ENCODE peak calls at places on chromosomes 11 and 22, in ten cellular contexts. F is NCI-H187, J is iPS-NIHi11, D is caudate nucleus, E is NCI-H1105, W is NCI-H1092 treated with DMSO at 0.1 percent for 48 hours, L is PC-9, N is NCI-H2081, P is IMR-90, K is activated T-helper 1 cell treated with Interleukin-2 at 50 U/mL for 16 hours. Q is an unnamed sample.

GRCh38 chr22:45064313-45065268 is 54.8 kb upstream of the PHF21B start:
- DNase-seq in E (no peak), F (no peak), N (no peak), K (no peak), P (peak), W (no peak), D (no peak), L (peak), J (no peak), Q (peak)

GRCh38 chr11:73854680-73855079 is 22.0 kb downstream of the COA4 start:
- DNase-seq in P (peak), W (no peak), L (no peak), N (no peak), D (no peak), E (no peak), J (no peak), F (no peak), K (no peak), Q (peak)

GRCh38 chr11:102794382-102794781 is 3.6 kb downstream of the MMP1 start:
- DNase-seq in F (no peak), W (no peak), K (no peak), L (no peak), P (peak), N (peak), E (no peak), J (peak), D (no peak), Q (peak)

GRCh38 chr11:88631497-88631896 is 294.0 kb upstream of the CTSC start:
- DNase-seq in N (no peak), F (no peak), D (no peak), W (no peak), J (peak), L (no peak), K (no peak), P (peak), E (no peak), Q (peak)

GRCh38 chr11:85874265-85874664 is 19.1 kb downstream of the CCDC83 start:
- DNase-seq in W (no peak), N (no peak), E (no peak), F (no peak), J (no peak), K (no peak), P (peak), D (no peak), L (no peak), Q (no peak)

GRCh38 chr22:30481711-30482110 is 9.9 kb upstream of the SEC14L3 start:
- DNase-seq in P (peak), J (no peak), E (no peak), W (no peak), F (no peak), L (no peak), D (peak), N (no peak), K (no peak), Q (no peak)

GRCh38 chr11:130599073-130599654 is 150.7 kb downstream of the ADAMTS15 start:
- DNase-seq in P (peak), W (no peak), E (no peak), F (no peak), L (no peak), N (peak), J (peak), K (no peak), D (no peak), Q (peak)

GRCh38 chr11:80362578-80362977 is 921.7 kb upstream of the TENM4 start:
- DNase-seq in N (no peak), L (no peak), F (no peak), P (no peak), K (no peak), E (no peak), D (no peak), W (no peak), J (no peak), Q (no peak)

GRCh38 chr11:74682731-74683278 is 48.4 kb downstream of the CHRDL2 start:
- DNase-seq in W (no peak), N (no peak), D (no peak), K (no peak), L (no peak), F (no peak), J (no peak), P (no peak), E (no peak), Q (no peak)

Q was measured in fibroblast of the aortic adventitia.